ENCODE peak calls at places on chromosome 18, in four cellular contexts. One of them, this sample, is unnamed.

GRCh38 chr18:79889569-79889968 is 61.9 kb downstream of the SLC66A2 start:
- DNase-seq in SW 1271: no peak
- DNase-seq in stimulated activated CD4-positive, alpha-beta T cell treated with anti-CD3 and anti-CD28 coated beads, TNF-alpha, amount 100 ng/mL, for 24 hours: no peak
- DNase-seq in HCT116: no peak
- DNase-seq in this sample: no peak

GRCh38 chr18:58288922-58289797 is 245.1 kb downstream of the NEDD4L start:
- DNase-seq in SW 1271: no peak
- DNase-seq in stimulated activated CD4-positive, alpha-beta T cell treated with anti-CD3 and anti-CD28 coated beads, TNF-alpha, amount 100 ng/mL, for 24 hours: no peak
- DNase-seq in HCT116: no peak
- DNase-seq in this sample: no peak

GRCh38 chr18:907880-908512 is 3.3 kb downstream of the ADCYAP1 start:
- DNase-seq in SW 1271: no peak
- DNase-seq in stimulated activated CD4-positive, alpha-beta T cell treated with anti-CD3 and anti-CD28 coated beads, TNF-alpha, amount 100 ng/mL, for 24 hours: no peak
- DNase-seq in HCT116: no peak
- DNase-seq in this sample: no peak

GRCh38 chr18:2223859-2224258 is 347.4 kb downstream of the METTL4 start:
- DNase-seq in SW 1271: peak; percentile 4
- DNase-seq in stimulated activated CD4-positive, alpha-beta T cell treated with anti-CD3 and anti-CD28 coated beads, TNF-alpha, amount 100 ng/mL, for 24 hours: no peak
- DNase-seq in HCT116: peak; percentile 15
- DNase-seq in this sample: peak; percentile 50

GRCh38 chr18:79318142-79318673 is 77.5 kb upstream of the NFATC1 start:
- DNase-seq in SW 1271: no peak
- DNase-seq in stimulated activated CD4-positive, alpha-beta T cell treated with anti-CD3 and anti-CD28 coated beads, TNF-alpha, amount 100 ng/mL, for 24 hours: no peak
- DNase-seq in HCT116: no peak
- DNase-seq in this sample: no peak

GRCh38 chr18:76363451-76364120 is 131.5 kb downstream of the ZNF516 start:
- DNase-seq in SW 1271: no peak
- DNase-seq in stimulated activated CD4-positive, alpha-beta T cell treated with anti-CD3 and anti-CD28 coated beads, TNF-alpha, amount 100 ng/mL, for 24 hours: no peak
- DNase-seq in HCT116: no peak
- DNase-seq in this sample: no peak

GRCh38 chr18:50193796-50194622 is 938 bp downstream of the MYO5B start:
- DNase-seq in SW 1271: no peak
- DNase-seq in stimulated activated CD4-positive, alpha-beta T cell treated with anti-CD3 and anti-CD28 coated beads, TNF-alpha, amount 100 ng/mL, for 24 hours: no peak
- DNase-seq in HCT116: no peak
- DNase-seq in this sample: no peak

GRCh38 chr18:1308686-1309085 is 404.0 kb downstream of the ADCYAP1 start:
- DNase-seq in SW 1271: no peak
- DNase-seq in stimulated activated CD4-positive, alpha-beta T cell treated with anti-CD3 and anti-CD28 coated beads, TNF-alpha, amount 100 ng/mL, for 24 hours: no peak
- DNase-seq in HCT116: no peak
- DNase-seq in this sample: no peak

GRCh38 chr18:5879479-5879882 is 15.8 kb downstream of the TMEM200C start:
- DNase-seq in SW 1271: no peak
- DNase-seq in stimulated activated CD4-positive, alpha-beta T cell treated with anti-CD3 and anti-CD28 coated beads, TNF-alpha, amount 100 ng/mL, for 24 hours: no peak
- DNase-seq in HCT116: no peak
- DNase-seq in this sample: peak; percentile 32

GRCh38 chr18:28690836-28691835 is 514.2 kb upstream of the CDH2 start:
- DNase-seq in SW 1271: no peak
- DNase-seq in stimulated activated CD4-positive, alpha-beta T cell treated with anti-CD3 and anti-CD28 coated beads, TNF-alpha, amount 100 ng/mL, for 24 hours: no peak
- DNase-seq in HCT116: no peak
- DNase-seq in this sample: no peak

GRCh38 chr18:2657788-2658458 is 2.4 kb downstream of the SMCHD1 start:
- DNase-seq in SW 1271: peak; percentile 7
- DNase-seq in stimulated activated CD4-positive, alpha-beta T cell treated with anti-CD3 and anti-CD28 coated beads, TNF-alpha, amount 100 ng/mL, for 24 hours: no peak
- DNase-seq in HCT116: peak; percentile 45
- DNase-seq in this sample: peak; percentile 92

GRCh38 chr18:79695269-79695668 is 15.7 kb downstream of the CTDP1 start:
- DNase-seq in SW 1271: no peak
- DNase-seq in stimulated activated CD4-positive, alpha-beta T cell treated with anti-CD3 and anti-CD28 coated beads, TNF-alpha, amount 100 ng/mL, for 24 hours: no peak
- DNase-seq in HCT116: no peak
- DNase-seq in this sample: no peak

GRCh38 chr18:9619990-9620389 is 5.6 kb upstream of the PPP4R1 start:
- DNase-seq in SW 1271: no peak
- DNase-seq in stimulated activated CD4-positive, alpha-beta T cell treated with anti-CD3 and anti-CD28 coated beads, TNF-alpha, amount 100 ng/mL, for 24 hours: no peak
- DNase-seq in HCT116: no peak
- DNase-seq in this sample: no peak